ENCODE peak calls at places on chromosome 17, in eight cellular contexts. D, L, X, C, V, F, U and E are unnamed samples.
A peak's percentile ranks its signal among the peaks of the same experiment; 100 is the strongest.

GRCh38 chr17:43349142-43349541 is 49.7 kb upstream of the ARL4D start:
- DNase-seq in V (no peak), D (no peak), L (no peak), X (no peak), F (no peak), U (no peak), C (no peak), E (no peak)

GRCh38 chr17:65013613-65014391 is 42.7 kb downstream of the GNA13 start:
- DNase-seq in U (peak; percentile 67), F (no peak), L (no peak), V (peak; percentile 61), D (peak; percentile 71), C (no peak), X (peak; percentile 35), E (peak; percentile 60)

GRCh38 chr17:82216301-82217119 is 3.9 kb upstream of the CCDC57 start:
- DNase-seq in L (peak; percentile 85), D (peak; percentile 69), V (peak; percentile 74), C (peak; percentile 67), X (peak; percentile 48), U (peak; percentile 93), F (no peak), E (peak; percentile 57)

GRCh38 chr17:78337244-78338109 is 22.4 kb downstream of the SOCS3 start:
- DNase-seq in X (no peak), F (no peak), U (peak; percentile 90), C (no peak), L (no peak), V (no peak), D (peak; percentile 71), E (no peak)

GRCh38 chr17:30519707-30520106 is 42.5 kb downstream of the GOSR1 start:
- DNase-seq in X (no peak), C (no peak), D (no peak), L (no peak), F (no peak), U (peak; percentile 91), V (peak; percentile 82), E (peak; percentile 88)

GRCh38 chr17:59131131-59131530 is 23.9 kb downstream of the SKA2 start:
- DNase-seq in U (peak; percentile 29), L (no peak), F (no peak), D (no peak), C (no peak), V (no peak), X (no peak), E (no peak)

GRCh38 chr17:4785311-4786110 is 653 bp downstream of the VMO1 start:
- DNase-seq in L (no peak), D (no peak), V (no peak), C (no peak), U (no peak), F (no peak), X (no peak), E (no peak)

GRCh38 chr17:58052951-58053715 is 30.1 kb upstream of the DYNLL2 start:
- DNase-seq in X (no peak), D (no peak), F (no peak), C (no peak), U (no peak), L (no peak), V (no peak), E (no peak)

GRCh38 chr17:50114849-50115357 is 15.1 kb downstream of the SAMD14 start:
- DNase-seq in C (no peak), L (no peak), X (peak; percentile 32), F (no peak), V (no peak), U (peak; percentile 60), D (peak; percentile 56), E (peak; percentile 64)

GRCh38 chr17:40694584-40694983 is 9.0 kb downstream of the KRT24 start:
- DNase-seq in D (peak; percentile 97), V (no peak), F (no peak), U (no peak), X (no peak), L (no peak), C (no peak), E (no peak)

GRCh38 chr17:48215583-48216139 is 108.1 kb downstream of the SNX11 start:
- DNase-seq in X (no peak), V (no peak), C (no peak), L (no peak), U (no peak), F (no peak), D (peak; percentile 52), E (peak; percentile 16)

GRCh38 chr17:27106982-27107360 is 186.9 kb upstream of the WSB1 start:
- DNase-seq in F (no peak), V (no peak), U (no peak), X (no peak), C (no peak), L (no peak), D (no peak), E (no peak)

GRCh38 chr17:51135956-51136355 is 15.3 kb upstream of the SPAG9 start:
- DNase-seq in F (no peak), V (no peak), L (no peak), C (no peak), X (no peak), D (no peak), U (no peak), E (no peak)

GRCh38 chr17:20998571-20999043 is 44.2 kb downstream of the USP22 start:
- DNase-seq in F (no peak), X (no peak), C (no peak), L (no peak), V (no peak), D (no peak), U (no peak), E (no peak)

GRCh38 chr17:44840274-44840673 is 7.4 kb upstream of the HIGD1B start:
- DNase-seq in F (no peak), V (no peak), C (no peak), L (no peak), X (no peak), D (no peak), U (no peak), E (no peak)

GRCh38 chr17:57517519-57518342 is 227.4 kb downstream of the CCDC182 start:
- DNase-seq in V (no peak), F (no peak), D (peak; percentile 18), X (no peak), U (no peak), L (no peak), C (no peak), E (no peak)

GRCh38 chr17:41739661-41740352 is 5.4 kb upstream of the HAP1 start:
- DNase-seq in V (peak; percentile 38), U (no peak), D (peak; percentile 91), F (no peak), L (no peak), C (no peak), X (no peak), E (no peak)

GRCh38 chr17:65254166-65254565 is 117.0 kb downstream of the RGS9 start:
- DNase-seq in D (no peak), L (no peak), F (no peak), V (no peak), C (no peak), U (no peak), X (no peak), E (no peak)

GRCh38 chr17:1060991-1061390 is 64.1 kb downstream of the TIMM22 start:
- DNase-seq in F (no peak), X (no peak), V (peak; percentile 87), C (peak; percentile 41), U (peak; percentile 90), L (peak; percentile 87), D (peak; percentile 98), E (peak; percentile 94)

GRCh38 chr17:33112763-33113162 is 121.1 kb downstream of the SPACA3 start:
- DNase-seq in L (no peak), V (no peak), C (no peak), U (no peak), F (no peak), D (no peak), X (no peak), E (no peak)

GRCh38 chr17:73430165-73430680 is 118.4 kb upstream of the CDC42EP4 start:
- DNase-seq in D (no peak), L (no peak), X (no peak), U (no peak), C (no peak), V (no peak), F (no peak), E (no peak)

GRCh38 chr17:31724619-31725018 is 134.4 kb downstream of the COPRS start:
- DNase-seq in V (no peak), D (no peak), U (no peak), X (no peak), F (no peak), L (no peak), C (no peak), E (no peak)

GRCh38 chr17:50484341-50485155 is 5.9 kb downstream of the RSAD1 start:
- DNase-seq in F (no peak), L (no peak), D (no peak), X (no peak), V (no peak), U (no peak), C (no peak), E (no peak)

GRCh38 chr17:31487648-31488263 is 96.3 kb downstream of the RAB11FIP4 start:
- DNase-seq in F (peak; percentile 67), X (peak; percentile 89), U (no peak), C (peak; percentile 73), D (peak; percentile 88), V (no peak), L (peak; percentile 88), E (no peak)

GRCh38 chr17:81392909-81393654 is 2.2 kb upstream of the BAHCC1 start:
- DNase-seq in X (no peak), L (no peak), U (no peak), V (no peak), F (no peak), C (no peak), D (no peak), E (no peak)

GRCh38 chr17:42067371-42068180 is 17.2 kb upstream of the C17orf113 start:
- DNase-seq in L (peak; percentile 73), U (no peak), V (peak; percentile 1), C (no peak), D (no peak), X (peak; percentile 74), F (no peak), E (no peak)

GRCh38 chr17:32731556-32732295 is 145.2 kb downstream of the MYO1D start:
- DNase-seq in D (no peak), X (no peak), U (no peak), L (no peak), V (no peak), C (no peak), F (no peak), E (no peak)

GRCh38 chr17:4506180-4506814 is 7.6 kb downstream of the SPNS2 start:
- DNase-seq in U (no peak), D (no peak), V (no peak), C (no peak), F (no peak), L (no peak), X (no peak), E (no peak)